ENCODE peak calls at places on chromosome 12, in five cellular contexts. One of them, this sample, is unnamed.

GRCh38 chr12:40907115-40907521 is 214.9 kb downstream of the CNTN1 start:
- DNase-seq in A549: peak
- DNase-seq in fibroblast of lung: peak
- DNase-seq in IMR-90: peak
- DNase-seq in uterus: no peak
- DNase-seq in this sample: peak

GRCh38 chr12:130163461-130164215 is 1.4 kb downstream of the FZD10 start:
- DNase-seq in fibroblast of lung: no peak
- DNase-seq in A549: no peak
- DNase-seq in IMR-90: no peak
- DNase-seq in uterus: no peak
- DNase-seq in this sample: no peak

GRCh38 chr12:122880155-122880605 is 15.7 kb downstream of the VPS37B start:
- DNase-seq in A549: no peak
- DNase-seq in IMR-90: peak
- DNase-seq in fibroblast of lung: peak
- DNase-seq in uterus: no peak
- DNase-seq in this sample: no peak

GRCh38 chr12:39972119-39972518 is 133.8 kb downstream of the SLC2A13 start:
- DNase-seq in uterus: no peak
- DNase-seq in fibroblast of lung: peak
- DNase-seq in A549: no peak
- DNase-seq in IMR-90: no peak
- DNase-seq in this sample: peak

GRCh38 chr12:132428872-132429121 is 61.2 kb upstream of the FBRSL1 start:
- DNase-seq in fibroblast of lung: no peak
- DNase-seq in IMR-90: no peak
- DNase-seq in A549: no peak
- DNase-seq in uterus: no peak
- DNase-seq in this sample: no peak

GRCh38 chr12:84599539-84599938 is 313.1 kb downstream of the SLC6A15 start:
- DNase-seq in uterus: no peak
- DNase-seq in A549: no peak
- DNase-seq in IMR-90: no peak
- DNase-seq in fibroblast of lung: peak
- DNase-seq in this sample: peak

GRCh38 chr12:57223191-57224165 is 6.0 kb upstream of the SHMT2 start:
- DNase-seq in fibroblast of lung: no peak
- DNase-seq in IMR-90: no peak
- DNase-seq in A549: no peak
- DNase-seq in uterus: no peak
- DNase-seq in this sample: no peak

GRCh38 chr12:23813206-23813605 is 136.3 kb downstream of the SOX5 start:
- DNase-seq in IMR-90: no peak
- DNase-seq in uterus: no peak
- DNase-seq in fibroblast of lung: no peak
- DNase-seq in A549: no peak
- DNase-seq in this sample: no peak

GRCh38 chr12:120397827-120398563 is 29.0 kb upstream of the MSI1 start:
- DNase-seq in A549: no peak
- DNase-seq in IMR-90: no peak
- DNase-seq in uterus: no peak
- DNase-seq in fibroblast of lung: no peak
- DNase-seq in this sample: no peak

GRCh38 chr12:8742501-8742900 is 44.7 kb downstream of the RIMKLB start:
- DNase-seq in A549: no peak
- DNase-seq in uterus: no peak
- DNase-seq in fibroblast of lung: peak
- DNase-seq in IMR-90: peak
- DNase-seq in this sample: peak

GRCh38 chr12:70327541-70327940 is 38.5 kb upstream of the KCNMB4 start:
- DNase-seq in A549: no peak
- DNase-seq in fibroblast of lung: no peak
- DNase-seq in IMR-90: no peak
- DNase-seq in uterus: no peak
- DNase-seq in this sample: no peak

GRCh38 chr12:132138941-132139871 is 4.9 kb downstream of the DDX51 start:
- DNase-seq in IMR-90: no peak
- DNase-seq in fibroblast of lung: no peak
- DNase-seq in A549: no peak
- DNase-seq in uterus: peak
- DNase-seq in this sample: no peak

GRCh38 chr12:29725587-29726320 is 58.0 kb downstream of the TMTC1 start:
- DNase-seq in fibroblast of lung: peak
- DNase-seq in IMR-90: peak
- DNase-seq in A549: no peak
- DNase-seq in uterus: peak
- DNase-seq in this sample: peak

GRCh38 chr12:100279612-100280244 is 12.8 kb downstream of the SCYL2 start:
- DNase-seq in A549: no peak
- DNase-seq in IMR-90: no peak
- DNase-seq in fibroblast of lung: no peak
- DNase-seq in uterus: no peak
- DNase-seq in this sample: no peak

GRCh38 chr12:53180931-53181645 is 363 bp upstream of the CSAD start:
- DNase-seq in A549: peak
- DNase-seq in fibroblast of lung: peak
- DNase-seq in IMR-90: peak
- DNase-seq in uterus: peak
- DNase-seq in this sample: peak

GRCh38 chr12:94481734-94482133 is 22.1 kb upstream of the CEP83 start:
- DNase-seq in A549: no peak
- DNase-seq in uterus: no peak
- DNase-seq in fibroblast of lung: no peak
- DNase-seq in IMR-90: no peak
- DNase-seq in this sample: no peak

GRCh38 chr12:56257491-56258067 is 605 bp downstream of the ANKRD52 start:
- DNase-seq in uterus: no peak
- DNase-seq in A549: peak
- DNase-seq in fibroblast of lung: no peak
- DNase-seq in IMR-90: peak
- DNase-seq in this sample: peak

GRCh38 chr12:94026566-94026965 is 121.8 kb upstream of the PLXNC1 start:
- DNase-seq in uterus: no peak
- DNase-seq in fibroblast of lung: peak
- DNase-seq in A549: no peak
- DNase-seq in IMR-90: no peak
- DNase-seq in this sample: no peak

GRCh38 chr12:79997115-79997805 is 62.4 kb upstream of the PPP1R12A start:
- DNase-seq in fibroblast of lung: peak
- DNase-seq in IMR-90: no peak
- DNase-seq in uterus: no peak
- DNase-seq in A549: no peak
- DNase-seq in this sample: peak

GRCh38 chr12:43114316-43114715 is 437.7 kb downstream of the ADAMTS20 start:
- DNase-seq in uterus: no peak
- DNase-seq in fibroblast of lung: no peak
- DNase-seq in A549: no peak
- DNase-seq in IMR-90: no peak
- DNase-seq in this sample: no peak

GRCh38 chr12:43113616-43114015 is 438.4 kb downstream of the ADAMTS20 start:
- DNase-seq in uterus: no peak
- DNase-seq in IMR-90: no peak
- DNase-seq in fibroblast of lung: no peak
- DNase-seq in A549: no peak
- DNase-seq in this sample: no peak

GRCh38 chr12:43112101-43112661 is 439.8 kb downstream of the ADAMTS20 start:
- DNase-seq in A549: no peak
- DNase-seq in uterus: no peak
- DNase-seq in fibroblast of lung: no peak
- DNase-seq in IMR-90: no peak
- DNase-seq in this sample: peak

GRCh38 chr12:43111608-43112007 is 440.4 kb downstream of the ADAMTS20 start:
- DNase-seq in IMR-90: peak
- DNase-seq in uterus: no peak
- DNase-seq in fibroblast of lung: no peak
- DNase-seq in A549: no peak
- DNase-seq in this sample: no peak

DNA sequence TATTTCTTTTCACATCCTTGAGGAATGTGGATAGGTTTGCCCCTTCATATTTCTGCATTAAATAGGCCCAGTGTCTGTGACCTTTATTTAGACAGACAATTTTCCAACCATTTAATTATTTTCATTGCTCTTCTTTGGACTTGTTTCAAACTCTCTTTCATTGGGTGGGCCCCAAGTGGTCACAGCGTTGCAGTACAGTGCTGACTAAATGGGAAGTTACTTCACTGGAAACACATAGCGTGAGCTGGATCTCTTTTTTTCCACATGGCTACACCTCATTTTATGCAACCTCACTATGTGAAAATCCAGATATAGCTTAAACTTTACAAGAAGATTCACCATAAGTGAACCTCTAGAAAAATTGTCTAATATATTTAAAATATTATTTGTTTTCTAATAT is 438.9 kb downstream of the ADAMTS20 start:
- DNase-seq in fibroblast of lung: peak
- DNase-seq in A549: no peak
- DNase-seq in IMR-90: no peak
- DNase-seq in uterus: no peak
- DNase-seq in this sample: peak
- TF ChIP-seq CTCF in fibroblast of lung: no peak
- TF ChIP-seq CTCF in A549: no peak
- TF ChIP-seq CTCF in IMR-90: no peak
- TF ChIP-seq CTCF in uterus: no peak
- TF ChIP-seq CTCF in this sample: peak

DNA sequence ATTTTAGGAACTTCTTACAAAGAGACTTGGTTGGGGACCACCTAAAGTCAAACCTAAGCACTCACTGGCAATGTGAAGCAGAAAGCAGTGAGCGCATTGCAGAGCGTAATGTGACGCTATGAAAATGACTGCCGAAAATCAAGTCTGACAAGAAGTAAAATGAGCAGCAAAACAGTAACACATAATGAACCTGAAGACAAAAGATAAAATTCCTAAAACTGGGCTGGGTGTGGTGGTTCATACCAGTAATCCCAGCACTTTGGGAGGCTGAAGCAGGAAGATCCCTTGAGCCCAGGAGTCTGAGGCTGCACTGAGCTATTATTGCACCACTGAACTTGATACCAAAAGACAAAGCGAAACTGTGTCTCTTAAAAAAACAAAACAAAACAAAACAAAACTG is 16.5 kb downstream of the CORO1C start:
- DNase-seq in A549: no peak
- DNase-seq in IMR-90: no peak
- DNase-seq in fibroblast of lung: no peak
- DNase-seq in uterus: no peak
- DNase-seq in this sample: no peak
- H3K4me3 ChIP-seq in A549: no peak
- H3K4me3 ChIP-seq in IMR-90: no peak
- H3K4me3 ChIP-seq in fibroblast of lung: no peak
- H3K4me3 ChIP-seq in uterus: no peak
- H3K4me3 ChIP-seq in this sample: no peak

DNA sequence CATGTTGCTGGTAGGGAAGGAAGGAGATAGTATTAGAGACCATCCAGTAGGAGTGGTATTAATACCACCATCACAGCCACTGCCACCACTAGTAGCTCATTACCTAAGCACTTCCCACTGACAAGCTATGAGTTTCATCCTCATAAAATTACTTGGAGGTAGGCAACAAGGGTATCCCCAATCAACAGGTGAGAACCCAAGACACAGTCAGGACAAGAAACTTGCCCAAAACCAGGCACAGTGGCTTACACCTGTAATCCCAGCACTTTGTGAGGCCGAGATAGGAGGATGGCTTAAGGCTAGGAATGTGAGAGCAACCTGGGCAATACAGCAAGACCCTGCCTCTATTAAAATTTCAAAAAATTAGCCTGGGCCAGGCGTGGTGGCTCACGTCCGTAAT is 5.5 kb downstream of the ADCY6 start:
- DNase-seq in uterus: no peak
- DNase-seq in IMR-90: no peak
- DNase-seq in fibroblast of lung: no peak
- DNase-seq in A549: no peak
- DNase-seq in this sample: no peak
- TF ChIP-seq CTCF in uterus: no peak
- TF ChIP-seq CTCF in IMR-90: no peak
- TF ChIP-seq CTCF in fibroblast of lung: no peak
- TF ChIP-seq CTCF in A549: no peak
- TF ChIP-seq CTCF in this sample: no peak

GRCh38 chr12:46244997-46245396 is 23.8 kb downstream of the SLC38A1 start:
- DNase-seq in uterus: no peak
- DNase-seq in fibroblast of lung: no peak
- DNase-seq in A549: no peak
- DNase-seq in IMR-90: no peak
- DNase-seq in this sample: no peak
- H3K4me3 ChIP-seq in uterus: no peak
- H3K4me3 ChIP-seq in fibroblast of lung: no peak
- H3K4me3 ChIP-seq in A549: no peak
- H3K4me3 ChIP-seq in IMR-90: no peak
- H3K4me3 ChIP-seq in this sample: no peak

DNA sequence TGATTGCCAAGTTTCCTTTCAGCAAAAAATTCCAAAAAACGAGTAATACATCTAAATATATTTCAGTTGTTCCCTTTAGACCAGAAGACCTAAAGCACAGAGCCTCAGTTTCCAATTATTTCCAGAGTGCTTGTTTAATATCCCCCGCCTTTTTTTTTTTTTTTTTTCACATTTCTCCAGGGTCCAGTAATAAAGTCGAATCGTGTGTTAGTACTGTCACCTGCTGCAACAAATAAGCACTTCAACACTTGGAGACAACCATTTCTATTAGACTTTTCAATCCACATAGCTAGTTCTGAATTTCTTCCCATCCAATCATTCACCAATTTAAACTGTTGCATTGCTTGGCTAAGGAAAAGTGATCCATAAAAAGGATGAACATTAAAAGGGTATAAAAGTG is 13.6 kb downstream of the PDE6H start:
- DNase-seq in IMR-90: no peak
- DNase-seq in fibroblast of lung: no peak
- DNase-seq in uterus: no peak
- DNase-seq in A549: no peak
- DNase-seq in this sample: no peak
- TF ChIP-seq CTCF in IMR-90: no peak
- TF ChIP-seq CTCF in fibroblast of lung: no peak
- TF ChIP-seq CTCF in uterus: no peak
- TF ChIP-seq CTCF in A549: no peak
- TF ChIP-seq CTCF in this sample: no peak

DNA sequence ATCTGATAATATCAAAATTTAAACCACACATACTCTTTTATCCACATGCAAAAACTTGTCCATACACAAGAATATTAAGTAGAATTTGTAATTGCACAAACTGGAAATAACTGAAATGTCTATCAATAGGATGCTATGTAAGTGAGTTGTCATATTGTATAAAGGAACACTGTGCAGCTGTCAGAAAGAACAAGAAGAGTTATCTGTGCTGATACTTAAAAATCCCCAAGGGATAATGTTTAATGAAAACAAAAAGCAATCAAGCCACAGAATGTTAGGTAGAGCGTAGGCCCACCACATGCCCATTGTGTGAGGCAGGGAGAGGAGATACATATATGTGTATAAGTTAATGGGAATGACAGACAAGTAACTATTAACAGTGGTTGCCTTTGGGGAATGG is 25.9 kb upstream of the HIGD1C start:
- DNase-seq in A549: no peak
- DNase-seq in IMR-90: no peak
- DNase-seq in uterus: no peak
- DNase-seq in fibroblast of lung: no peak
- DNase-seq in this sample: no peak
- H3K4me3 ChIP-seq in A549: no peak
- H3K4me3 ChIP-seq in IMR-90: no peak
- H3K4me3 ChIP-seq in uterus: peak
- H3K4me3 ChIP-seq in fibroblast of lung: peak
- H3K4me3 ChIP-seq in this sample: peak

GRCh38 chr12:81797100-81797499 is 38.0 kb upstream of the PPFIA2 start:
- DNase-seq in uterus: no peak
- DNase-seq in A549: peak
- DNase-seq in fibroblast of lung: peak
- DNase-seq in IMR-90: no peak
- DNase-seq in this sample: peak
- TF ChIP-seq CTCF in uterus: no peak
- TF ChIP-seq CTCF in A549: peak
- TF ChIP-seq CTCF in fibroblast of lung: no peak
- TF ChIP-seq CTCF in IMR-90: peak
- TF ChIP-seq CTCF in this sample: peak

This sample was measured in fibroblast of mammary gland.